ENCODE peak calls at places on chromosomes 13 and 19, in seven cellular contexts. J is A549; C is psoas muscle; I is GM23248; N is stomach; L is effector memory CD4-positive, alpha-beta T cell; M is ovary. X is an unnamed sample.

GRCh38 chr13:97384366-97384765 is 49.6 kb upstream of the RAP2A start:
- DNase-seq in J (no peak), C (no peak), I (no peak), N (no peak), L (no peak), M (no peak), X (no peak)

GRCh38 chr13:92362717-92363116 is 863.9 kb upstream of the GPC6 start:
- DNase-seq in J (no peak), C (no peak), I (no peak), N (no peak), L (no peak), M (no peak), X (no peak)

GRCh38 chr19:23440791-23441190 is 45.5 kb upstream of the ZNF91 start:
- DNase-seq in J (peak), C (no peak), I (peak), N (no peak), L (no peak), M (no peak), X (no peak)

GRCh38 chr19:48685583-48685982 is 10.2 kb upstream of the FUT2 start:
- DNase-seq in J (no peak), C (no peak), I (no peak), N (no peak), L (no peak), M (no peak), X (no peak)

GRCh38 chr13:23765531-23765930 is 123.7 kb downstream of the MIPEP start:
- DNase-seq in J (no peak), C (no peak), I (no peak), N (no peak), L (no peak), M (no peak), X (no peak)

GRCh38 chr19:17686592-17687042 is 1.5 kb downstream of the UNC13A start:
- DNase-seq in J (peak), C (peak), I (peak), N (no peak), L (no peak), M (no peak), X (no peak)

GRCh38 chr19:34236035-34236793 is 18.1 kb upstream of the GARRE1 start:
- DNase-seq in J (no peak), C (no peak), I (peak), N (no peak), L (no peak), M (peak), X (no peak)

GRCh38 chr13:28320884-28321574 is 173.9 kb downstream of the FLT1 start:
- DNase-seq in J (no peak), C (no peak), I (no peak), N (no peak), L (no peak), M (no peak), X (no peak)

GRCh38 chr13:41533676-41534075 is 76.3 kb downstream of the RGCC start:
- DNase-seq in J (no peak), C (no peak), I (peak), N (no peak), L (no peak), M (no peak), X (no peak)

GRCh38 chr13:112627161-112627560 is 39.2 kb upstream of the TUBGCP3 start:
- DNase-seq in J (no peak), C (no peak), I (no peak), N (no peak), L (no peak), M (no peak), X (no peak)

GRCh38 chr19:17718988-17719711 is at the start of gene MAP1S:
- DNase-seq in J (peak), C (peak), I (peak), N (peak), L (peak), M (no peak), X (no peak)

GRCh38 chr13:44230736-44231135 is 142.9 kb upstream of the SERP2 start:
- DNase-seq in J (no peak), C (no peak), I (no peak), N (no peak), L (no peak), M (no peak), X (no peak)

GRCh38 chr19:30423481-30423880 is 51.3 kb downstream of the ZNF536 start:
- DNase-seq in J (no peak), C (no peak), I (no peak), N (no peak), L (no peak), M (no peak), X (no peak)

GRCh38 chr19:32924200-32924599 is 47.6 kb downstream of the CEP89 start:
- DNase-seq in J (peak), C (no peak), I (peak), N (no peak), L (no peak), M (no peak), X (no peak)

GRCh38 chr19:14563989-14564650 is 7.7 kb downstream of the NDUFB7 start:
- DNase-seq in J (peak), C (peak), I (peak), N (no peak), L (peak), M (no peak), X (no peak)

GRCh38 chr19:43664008-43664407 is 6.0 kb downstream of the PLAUR start:
- DNase-seq in J (no peak), C (no peak), I (no peak), N (no peak), L (peak), M (no peak), X (no peak)

GRCh38 chr19:16153582-16154336 is 10.3 kb downstream of the HSH2D start:
- DNase-seq in J (peak), C (no peak), I (peak), N (no peak), L (no peak), M (no peak), X (no peak)

GRCh38 chr13:111198979-111199378 is 83.9 kb downstream of the ARHGEF7 start:
- DNase-seq in J (no peak), C (no peak), I (no peak), N (no peak), L (no peak), M (no peak), X (no peak)

GRCh38 chr19:39426170-39426569 is 9.6 kb downstream of the RPS16 start:
- DNase-seq in J (no peak), C (no peak), I (no peak), N (no peak), L (no peak), M (no peak), X (no peak)

GRCh38 chr13:43133792-43134191 is 110.4 kb downstream of the DNAJC15 start:
- DNase-seq in J (no peak), C (no peak), I (no peak), N (no peak), L (no peak), M (no peak), X (no peak)

GRCh38 chr19:22882797-22883196 is 50.7 kb downstream of the ZNF723 start:
- DNase-seq in J (peak), C (no peak), I (peak), N (no peak), L (no peak), M (no peak), X (no peak)

GRCh38 chr13:113162783-113163685 is 4.6 kb downstream of the PROZ start:
- DNase-seq in J (no peak), C (no peak), I (no peak), N (no peak), L (no peak), M (no peak), X (no peak)

GRCh38 chr19:38671654-38672053 is 24.2 kb downstream of the ACTN4 start:
- DNase-seq in J (no peak), C (peak), I (no peak), N (no peak), L (no peak), M (no peak), X (no peak)

GRCh38 chr19:46218160-46218559 is 11.4 kb upstream of the IGFL1 start:
- DNase-seq in J (peak), C (no peak), I (peak), N (no peak), L (no peak), M (no peak), X (no peak)

GRCh38 chr19:55676384-55676783 is 1.4 kb downstream of the EPN1 start:
- DNase-seq in J (no peak), C (peak), I (peak), N (peak), L (no peak), M (peak), X (no peak)

GRCh38 chr13:80452279-80452678 is 111.4 kb upstream of the SPRY2 start:
- DNase-seq in J (no peak), C (no peak), I (no peak), N (no peak), L (no peak), M (no peak), X (no peak)

GRCh38 chr19:664913-665443 is 2.0 kb upstream of the RNF126 start:
- DNase-seq in J (peak), C (peak), I (peak), N (peak), L (peak), M (peak), X (peak)

GRCh38 chr19:3623716-3624115 is 2.9 kb downstream of the CACTIN start:
- DNase-seq in J (no peak), C (no peak), I (no peak), N (no peak), L (no peak), M (no peak), X (no peak)

GRCh38 chr19:3626473-3627350 is at the start of gene CACTIN:
- DNase-seq in J (peak), C (peak), I (peak), N (peak), L (peak), M (peak), X (peak)

GRCh38 chr19:3631053-3631861 is 4.7 kb upstream of the CACTIN start:
- DNase-seq in J (no peak), C (no peak), I (no peak), N (no peak), L (no peak), M (no peak), X (no peak)

GRCh38 chr19:3625996-3626472 is 556 bp downstream of the CACTIN start:
- DNase-seq in J (no peak), C (no peak), I (peak), N (no peak), L (no peak), M (no peak), X (no peak)

GRCh38 chr19:3627351-3627723 is 747 bp upstream of the CACTIN start:
- DNase-seq in J (no peak), C (no peak), I (no peak), N (no peak), L (no peak), M (no peak), X (no peak)
- H3K27ac ChIP-seq in J (peak), C (peak), I (no peak), N (peak), L (no peak), M (no peak), X (peak)

GRCh38 chr13:40172149-40172591 is 494.3 kb downstream of the FOXO1 start:
- DNase-seq in J (no peak), C (no peak), I (no peak), N (no peak), L (no peak), M (no peak), X (no peak)

GRCh38 chr13:40170091-40170490 is 496.4 kb downstream of the FOXO1 start:
- DNase-seq in J (no peak), C (no peak), I (peak), N (no peak), L (no peak), M (no peak), X (no peak)

GRCh38 chr13:40171566-40171965 is 494.9 kb downstream of the FOXO1 start:
- DNase-seq in J (no peak), C (no peak), I (no peak), N (no peak), L (no peak), M (no peak), X (no peak)

GRCh38 chr13:40169476-40169875 is 497.0 kb downstream of the FOXO1 start:
- DNase-seq in J (no peak), C (no peak), I (peak), N (no peak), L (no peak), M (no peak), X (no peak)

DNA sequence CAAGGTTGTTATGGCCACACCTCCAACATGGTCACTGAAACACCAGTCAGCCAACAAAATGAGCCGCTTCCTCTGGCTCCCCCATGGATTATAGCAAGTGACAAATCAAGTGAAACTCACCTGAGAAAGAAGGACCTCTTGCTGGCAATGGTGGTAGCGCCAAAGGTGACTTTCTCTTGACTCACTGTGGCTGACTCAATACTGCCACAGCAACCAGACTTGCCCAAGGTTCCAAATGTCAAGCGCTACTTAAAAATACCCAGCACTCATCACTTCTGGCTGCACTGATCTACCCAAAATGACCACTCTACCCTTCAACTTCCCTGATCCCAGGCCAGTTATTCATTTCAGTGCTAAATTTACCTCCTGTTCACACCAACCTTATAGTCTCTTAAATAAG is 495.5 kb downstream of the FOXO1 start:
- DNase-seq in J (no peak), C (no peak), I (peak), N (no peak), L (no peak), M (no peak), X (no peak)
- H3K27ac ChIP-seq in J (no peak), C (no peak), I (no peak), N (no peak), L (no peak), M (no peak), X (no peak)

DNA sequence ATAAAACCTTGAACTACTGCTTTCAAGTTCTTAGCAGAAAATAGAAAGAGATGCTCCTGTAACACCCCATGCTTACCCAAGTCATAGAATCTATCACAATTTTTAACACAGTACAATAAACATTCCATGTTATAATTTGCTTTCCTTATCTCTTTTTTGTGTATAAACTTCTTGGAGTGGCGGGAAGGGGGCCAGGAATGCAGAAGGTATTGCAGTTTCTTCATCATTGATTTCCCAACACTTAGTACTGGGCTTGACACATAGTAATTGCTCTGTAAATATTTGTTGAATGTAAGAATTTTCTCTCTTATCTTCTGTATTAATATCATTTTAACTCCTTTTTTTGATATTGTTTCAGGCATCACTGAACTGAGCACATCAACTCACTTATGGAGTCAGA is 535.8 kb downstream of the KCTD12 start:
- DNase-seq in J (peak), C (no peak), I (no peak), N (peak), L (no peak), M (no peak), X (no peak)
- H3K27ac ChIP-seq in J (no peak), C (no peak), I (no peak), N (no peak), L (no peak), M (no peak), X (no peak)

GRCh38 chr19:1906985-1907562 is 1.9 kb downstream of the ADAT3 start:
- DNase-seq in J (no peak), C (no peak), I (no peak), N (no peak), L (no peak), M (no peak), X (no peak)
- H3K27ac ChIP-seq in J (no peak), C (peak), I (no peak), N (peak), L (no peak), M (peak), X (peak)

GRCh38 chr13:101511766-101512165 is 59.3 kb downstream of the ITGBL1 start:
- DNase-seq in J (no peak), C (no peak), I (peak), N (no peak), L (no peak), M (no peak), X (no peak)
- H3K27ac ChIP-seq in J (no peak), C (no peak), I (peak), N (no peak), L (no peak), M (no peak), X (no peak)

GRCh38 chr13:70896136-70896535 is 787.9 kb upstream of the KLHL1 start:
- DNase-seq in J (no peak), C (no peak), I (no peak), N (no peak), L (no peak), M (no peak), X (no peak)
- H3K27ac ChIP-seq in J (no peak), C (no peak), I (no peak), N (no peak), L (no peak), M (no peak), X (no peak)

GRCh38 chr19:42037649-42038048 is 32.4 kb downstream of the GRIK5 start:
- DNase-seq in J (no peak), C (no peak), I (no peak), N (no peak), L (no peak), M (no peak), X (no peak)
- H3K27ac ChIP-seq in J (no peak), C (peak), I (no peak), N (no peak), L (no peak), M (no peak), X (no peak)

DNA sequence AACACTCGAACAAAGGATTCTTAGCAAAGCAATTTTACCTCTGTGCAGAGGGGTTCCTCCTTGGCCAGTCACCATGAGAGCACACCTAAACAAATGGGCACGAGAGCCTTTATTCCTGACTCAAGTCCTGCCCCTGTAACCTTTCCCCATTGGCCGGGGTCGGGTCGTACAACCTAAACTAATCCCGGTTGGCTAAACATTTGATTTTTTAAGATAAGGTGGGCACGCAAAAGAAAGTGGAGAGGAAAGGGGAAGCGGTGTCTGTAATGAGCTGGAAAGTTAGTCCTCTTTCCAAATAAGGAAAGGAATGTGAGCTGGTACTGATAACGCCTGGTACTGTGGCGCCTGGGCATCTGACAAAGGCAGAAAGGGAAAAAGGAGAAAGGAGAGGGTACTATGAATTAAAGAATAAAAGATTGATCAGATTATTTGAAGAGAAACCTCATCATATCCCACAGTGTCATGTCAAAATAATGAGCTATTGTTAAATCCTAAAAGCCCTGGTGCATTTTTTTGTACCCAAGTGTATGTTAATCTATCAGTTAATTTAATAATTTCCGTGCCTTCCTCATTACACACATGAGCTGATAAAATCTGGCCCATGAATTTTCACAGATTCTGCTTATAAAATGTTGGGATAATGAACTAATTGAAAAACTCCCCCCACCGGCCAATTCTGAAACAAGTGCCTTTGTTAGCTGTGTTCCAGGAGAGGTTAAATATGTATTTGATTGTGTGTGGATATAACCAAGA is 335.7 kb downstream of the RFC3 start:
- DNase-seq in J (no peak), C (no peak), I (no peak), N (peak), L (no peak), M (no peak), X (no peak)
- H3K27ac ChIP-seq in J (peak), C (no peak), I (no peak), N (peak), L (no peak), M (no peak), X (no peak)

X was measured in caudate nucleus.